ENCODE peak calls at places on chromosomes 13 and 19, in five cellular contexts. One of them, this sample, is unnamed.

GRCh38 chr19:11446652-11447301 is 11.3 kb downstream of the PRKCSH start:
- DNase-seq in GM23248: peak; percentile 60
- DNase-seq in GM23338: peak; percentile 79
- DNase-seq in neuronal stem cell: no peak
- DNase-seq in astrocyte: no peak
- DNase-seq in this sample: peak; percentile 78

GRCh38 chr13:95530178-95530577 is 22.3 kb upstream of the CLDN10 start:
- DNase-seq in GM23248: no peak
- DNase-seq in GM23338: no peak
- DNase-seq in neuronal stem cell: no peak
- DNase-seq in astrocyte: peak; percentile 82
- DNase-seq in this sample: no peak

GRCh38 chr19:3184847-3185481 is 766 bp upstream of the NCLN start:
- DNase-seq in GM23248: peak; percentile 85
- DNase-seq in GM23338: peak; percentile 82
- DNase-seq in neuronal stem cell: no peak
- DNase-seq in astrocyte: no peak
- DNase-seq in this sample: no peak

GRCh38 chr19:32682317-32682716 is 6.7 kb downstream of the RGS9BP start:
- DNase-seq in GM23248: no peak
- DNase-seq in GM23338: no peak
- DNase-seq in neuronal stem cell: no peak
- DNase-seq in astrocyte: no peak
- DNase-seq in this sample: no peak

GRCh38 chr13:83377486-83377885 is 504.8 kb downstream of the SLITRK1 start:
- DNase-seq in GM23248: peak; percentile 15
- DNase-seq in GM23338: no peak
- DNase-seq in neuronal stem cell: no peak
- DNase-seq in astrocyte: no peak
- DNase-seq in this sample: no peak

GRCh38 chr13:97021241-97021640 is 27.0 kb upstream of the OXGR1 start:
- DNase-seq in GM23248: no peak
- DNase-seq in GM23338: no peak
- DNase-seq in neuronal stem cell: no peak
- DNase-seq in astrocyte: no peak
- DNase-seq in this sample: no peak

GRCh38 chr19:3316132-3316648 is 50.2 kb upstream of the NFIC start:
- DNase-seq in GM23248: no peak
- DNase-seq in GM23338: no peak
- DNase-seq in neuronal stem cell: no peak
- DNase-seq in astrocyte: no peak
- DNase-seq in this sample: no peak

GRCh38 chr13:50080158-50080855 is 65.1 kb downstream of the KCNRG start:
- DNase-seq in GM23248: peak; percentile 64
- DNase-seq in GM23338: peak; percentile 31
- DNase-seq in neuronal stem cell: peak; percentile 11
- DNase-seq in astrocyte: peak; percentile 44
- DNase-seq in this sample: peak; percentile 81

DNA sequence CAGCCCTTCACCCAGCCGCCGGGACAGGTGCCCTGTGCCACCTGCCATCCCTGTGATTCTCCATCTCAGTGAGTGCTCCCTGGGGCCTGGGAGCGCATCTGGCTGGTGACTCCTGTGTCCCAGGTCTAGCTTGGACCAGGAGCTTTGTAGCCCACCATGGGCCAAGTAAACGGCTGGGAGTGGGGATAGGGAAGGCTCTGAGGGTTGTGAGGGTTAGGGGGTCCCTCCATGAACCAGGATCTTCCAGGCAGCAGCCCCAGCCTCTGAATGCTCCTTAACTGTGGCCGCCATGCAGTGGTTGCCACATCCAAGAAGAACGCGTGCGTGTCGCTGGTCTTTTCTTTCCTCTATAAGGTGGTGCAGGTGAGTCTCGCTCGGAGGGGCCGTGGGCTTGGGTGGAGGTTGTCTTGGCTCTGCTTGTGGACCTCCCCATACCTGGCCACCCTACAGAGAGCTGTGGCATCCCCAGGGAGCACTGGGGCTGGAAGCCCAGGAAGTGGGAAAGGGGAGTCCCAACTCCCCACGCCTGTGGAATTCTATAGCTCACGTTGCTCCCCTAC is 8.4 kb downstream of the AP1M1 start:
- DNase-seq in GM23248: no peak
- DNase-seq in GM23338: no peak
- DNase-seq in neuronal stem cell: no peak
- DNase-seq in astrocyte: no peak
- DNase-seq in this sample: no peak
- H3K36me3 ChIP-seq in GM23248: peaks cover 27% of the 10 kb centered on the region
- H3K36me3 ChIP-seq in GM23338: no peaks in the 10 kb centered on the region
- H3K36me3 ChIP-seq in neuronal stem cell: peaks cover 47% of the 10 kb centered on the region
- H3K36me3 ChIP-seq in astrocyte: peaks cover 41% of the 10 kb centered on the region
- H3K36me3 ChIP-seq in this sample: peaks cover 12% of the 10 kb centered on the region

DNA sequence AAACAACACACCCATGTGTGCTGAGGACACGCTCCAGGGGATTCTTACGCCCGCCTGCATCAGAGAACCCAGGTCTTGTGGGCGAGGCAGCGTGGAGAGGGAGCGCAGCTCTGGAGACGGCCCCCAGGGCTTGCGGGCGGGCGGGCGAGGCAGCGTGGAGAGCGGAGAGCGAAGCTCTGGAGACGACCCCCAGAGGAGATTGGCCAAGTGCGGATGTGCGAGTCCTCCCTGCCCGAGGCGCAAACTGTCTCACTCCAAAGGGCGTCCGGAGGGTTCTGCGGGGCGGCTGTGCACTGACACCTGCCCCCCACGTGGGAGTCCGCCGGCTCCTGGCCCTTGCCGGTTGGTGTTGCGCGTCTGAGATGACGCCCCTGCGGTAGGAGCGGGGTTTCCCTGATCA is 39.8 kb downstream of the MCF2L start:
- DNase-seq in GM23248: no peak
- DNase-seq in GM23338: no peak
- DNase-seq in neuronal stem cell: no peak
- DNase-seq in astrocyte: no peak
- DNase-seq in this sample: no peak
- H3K4me2 ChIP-seq in GM23248: no peak overlapping the region
- H3K4me2 ChIP-seq in GM23338: no peak overlapping the region
- H3K4me2 ChIP-seq in neuronal stem cell: no peak overlapping the region
- H3K4me2 ChIP-seq in astrocyte: no peak overlapping the region
- H3K4me2 ChIP-seq in this sample: no peak overlapping the region

DNA sequence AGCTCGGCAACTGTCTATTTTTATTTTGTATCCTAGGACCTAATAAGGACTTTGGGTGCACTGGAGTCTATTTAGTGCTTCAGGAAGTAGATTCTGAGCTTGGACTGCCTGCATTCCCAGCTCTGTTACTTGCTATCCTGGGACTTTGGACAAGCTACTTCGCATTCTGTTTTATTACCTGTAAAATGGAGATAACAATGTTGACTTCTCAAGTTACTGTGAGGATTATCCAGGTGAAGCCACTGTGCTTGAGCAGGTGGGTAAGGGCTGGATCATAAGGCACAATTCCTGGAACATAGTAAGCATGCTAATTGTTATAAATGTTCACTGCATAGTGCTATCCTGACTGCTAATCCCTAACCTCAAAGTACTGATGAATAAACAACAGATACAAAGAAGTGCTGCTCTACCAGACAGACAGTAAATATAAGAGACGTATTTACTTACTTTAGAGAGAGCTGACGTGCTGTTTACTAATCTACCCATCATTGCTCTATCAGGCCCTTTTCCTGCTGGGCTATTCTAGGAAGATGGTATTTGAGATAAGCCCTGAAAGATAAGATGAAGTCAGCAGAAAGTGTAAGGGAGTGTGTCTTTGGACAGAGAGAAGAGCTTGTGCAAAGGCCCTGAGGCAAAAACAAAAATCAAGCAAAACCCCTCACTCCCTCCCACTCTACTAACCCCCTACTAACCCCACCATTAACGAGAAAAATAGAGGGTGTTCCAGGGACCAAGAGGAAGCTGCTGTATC is 50.8 kb upstream of the FLT1 start:
- DNase-seq in GM23248: no peak
- DNase-seq in GM23338: no peak
- DNase-seq in neuronal stem cell: no peak
- DNase-seq in astrocyte: no peak
- DNase-seq in this sample: no peak
- H3K27ac ChIP-seq in GM23248: no peak overlapping the region
- H3K27ac ChIP-seq in GM23338: no peak overlapping the region
- H3K27ac ChIP-seq in neuronal stem cell: no peak overlapping the region
- H3K27ac ChIP-seq in astrocyte: no peak overlapping the region
- H3K27ac ChIP-seq in this sample: no peak overlapping the region

DNA sequence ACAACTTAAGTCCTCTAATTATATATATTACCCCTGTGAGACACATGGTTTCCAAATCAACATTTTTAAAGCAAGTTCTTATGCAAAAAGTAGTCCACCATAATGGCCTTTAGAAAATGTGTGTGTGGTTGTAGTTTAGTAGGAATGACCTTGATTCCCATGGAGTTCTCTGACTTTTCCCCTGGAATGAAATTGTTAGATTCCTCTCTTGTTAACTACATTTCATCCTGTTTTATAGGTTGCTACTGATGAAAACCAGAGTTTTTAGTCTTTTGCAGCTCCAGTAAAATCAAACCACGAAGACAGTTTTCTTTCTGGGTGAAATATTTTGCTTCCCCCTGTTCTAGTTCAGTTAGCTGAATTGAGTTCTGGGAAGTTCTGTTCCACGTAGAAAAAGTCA is 107.8 kb downstream of the RAB20 start:
- DNase-seq in GM23248: no peak
- DNase-seq in GM23338: no peak
- DNase-seq in neuronal stem cell: no peak
- DNase-seq in astrocyte: no peak
- DNase-seq in this sample: no peak
- H3K36me3 ChIP-seq in GM23248: no peaks in the 10 kb centered on the region
- H3K36me3 ChIP-seq in GM23338: no peaks in the 10 kb centered on the region
- H3K36me3 ChIP-seq in neuronal stem cell: peaks cover 13% of the 10 kb centered on the region
- H3K36me3 ChIP-seq in astrocyte: peaks cover 45% of the 10 kb centered on the region
- H3K36me3 ChIP-seq in this sample: no peaks in the 10 kb centered on the region